ENCODE peak calls at places on chromosomes 5 and 9, in four cellular contexts. M, F, T and X are unnamed samples.

GRCh38 chr9:97220894-97221477 is 86.5 kb upstream of the CCDC180 start:
- DNase-seq in M (no peak), T (no peak), F (peak), X (no peak)

GRCh38 chr9:88628114-88628513 is 93.1 kb downstream of the NXNL2 start:
- DNase-seq in F (no peak), M (no peak), T (no peak), X (no peak)

GRCh38 chr5:114467729-114468128 is 105.9 kb downstream of the KCNN2 start:
- DNase-seq in T (no peak), M (no peak), F (no peak), X (no peak)

GRCh38 chr9:4197548-4197947 is 102.3 kb downstream of the GLIS3 start:
- DNase-seq in T (no peak), M (no peak), F (peak), X (no peak)

GRCh38 chr9:72529531-72529930 is 8.1 kb downstream of the TMC1 start:
- DNase-seq in F (no peak), M (no peak), T (no peak), X (no peak)

GRCh38 chr5:19655587-19655986 is 332.4 kb downstream of the CDH18 start:
- DNase-seq in T (no peak), M (no peak), F (no peak), X (no peak)

GRCh38 chr9:27491164-27491563 is 32.9 kb upstream of the IFNK start:
- DNase-seq in F (no peak), T (no peak), M (no peak), X (no peak)

GRCh38 chr9:125407974-125408900 is 146.6 kb downstream of the GAPVD1 start:
- DNase-seq in T (peak), F (peak), M (peak), X (peak)

GRCh38 chr5:15790446-15791005 is 290.5 kb downstream of the FBXL7 start:
- DNase-seq in F (no peak), M (no peak), T (no peak), X (no peak)

GRCh38 chr5:133930061-133930823 is 38.2 kb downstream of the C5orf15 start:
- DNase-seq in F (peak), M (peak), T (peak), X (peak)

GRCh38 chr5:168464641-168465040 is 21.6 kb upstream of the RARS1 start:
- DNase-seq in M (no peak), T (no peak), F (no peak), X (no peak)

GRCh38 chr9:35294066-35294465 is 132.3 kb downstream of the UNC13B start:
- DNase-seq in F (no peak), T (no peak), M (no peak), X (no peak)

GRCh38 chr9:132193227-132194110 is 31.6 kb downstream of the NTNG2 start:
- DNase-seq in T (no peak), F (no peak), M (no peak), X (no peak)

GRCh38 chr5:150628936-150629485 is 11.4 kb upstream of the SYNPO start:
- DNase-seq in T (no peak), F (no peak), M (no peak), X (no peak)

GRCh38 chr5:145918397-145918796 is 18.0 kb upstream of the SH3RF2 start:
- DNase-seq in F (no peak), T (no peak), M (no peak), X (no peak)

GRCh38 chr5:137629646-137630045 is 106.2 kb downstream of the KLHL3 start:
- DNase-seq in M (no peak), F (peak), T (no peak), X (peak)

GRCh38 chr5:95048633-95049032 is 236.3 kb downstream of the MCTP1 start:
- DNase-seq in T (no peak), M (no peak), F (no peak), X (no peak)

GRCh38 chr9:20623021-20623747 is 885 bp upstream of the MLLT3 start:
- DNase-seq in M (peak), F (no peak), T (no peak), X (peak)

GRCh38 chr5:174612686-174613085 is 111.7 kb upstream of the MSX2 start:
- DNase-seq in M (no peak), T (no peak), F (no peak), X (no peak)

GRCh38 chr9:121226186-121226585 is 24.5 kb upstream of the RAB14 start:
- DNase-seq in F (no peak), T (no peak), M (no peak), X (no peak)

GRCh38 chr5:135989686-135990085 is 34.9 kb upstream of the LECT2 start:
- DNase-seq in T (no peak), M (no peak), F (no peak), X (no peak)

GRCh38 chr5:114362197-114362976 is 517 bp downstream of the KCNN2 start:
- DNase-seq in F (peak), T (no peak), M (no peak), X (no peak)

GRCh38 chr5:93601433-93602175 is 18.6 kb downstream of the NR2F1 start:
- DNase-seq in M (no peak), F (no peak), T (no peak), X (no peak)

GRCh38 chr9:76219555-76220151 is 174.6 kb downstream of the RFK start:
- DNase-seq in M (no peak), T (no peak), F (no peak), X (no peak)

GRCh38 chr9:92671323-92671722 is 1.4 kb upstream of the IPPK start:
- DNase-seq in M (no peak), T (no peak), F (no peak), X (no peak)

GRCh38 chr5:37926732-37927131 is 86.9 kb upstream of the GDNF start:
- DNase-seq in T (no peak), F (no peak), M (no peak), X (no peak)

GRCh38 chr5:1352231-1352825 is 7.4 kb upstream of the CLPTM1L start:
- DNase-seq in M (no peak), F (no peak), T (no peak), X (no peak)

GRCh38 chr9:87530716-87531115 is 33.0 kb downstream of the DAPK1 start:
- DNase-seq in F (no peak), M (no peak), T (no peak), X (no peak)

GRCh38 chr5:127492854-127493738 is 24.3 kb upstream of the PRRC1 start:
- DNase-seq in M (no peak), F (peak), T (no peak), X (peak)

GRCh38 chr5:131396015-131396414 is 132.2 kb downstream of the CDC42SE2 start:
- DNase-seq in F (peak), M (no peak), T (no peak), X (no peak)